ENCODE peak calls at places on chromosome X, in six cellular contexts. X, D, Z, P, C and T are unnamed samples.

GRCh38 chrX:39212456-39212855 is 411.2 kb downstream of the MID1IP1 start:
- DNase-seq in P (no peak), C (no peak), D (no peak), Z (no peak), X (no peak), T (no peak)

GRCh38 chrX:125507119-125507518 is 187.4 kb downstream of the TEX13C start:
- DNase-seq in X (no peak), D (peak; percentile 47), Z (no peak), C (no peak), P (no peak), T (peak; percentile 6)

GRCh38 chrX:3788494-3789233 is 75.2 kb upstream of the PRKX start:
- DNase-seq in Z (peak; percentile 65), P (no peak), X (no peak), D (no peak), C (no peak), T (no peak)

GRCh38 chrX:17802756-17803155 is 58.3 kb downstream of the RAI2 start:
- DNase-seq in P (no peak), D (no peak), C (no peak), X (no peak), Z (no peak), T (no peak)

GRCh38 chrX:87583679-87584078 is 66.1 kb downstream of the KLHL4 start:
- DNase-seq in Z (peak; percentile 62), P (no peak), X (no peak), D (peak; percentile 0), C (no peak), T (no peak)

GRCh38 chrX:39262641-39263040 is 461.4 kb downstream of the MID1IP1 start:
- DNase-seq in P (no peak), D (no peak), Z (no peak), C (no peak), X (no peak), T (peak; percentile 18)

GRCh38 chrX:9392445-9392844 is 72.4 kb upstream of the TBL1X start:
- DNase-seq in C (no peak), X (no peak), Z (no peak), D (no peak), P (no peak), T (no peak)

GRCh38 chrX:115642304-115642703 is 81.3 kb downstream of the PLS3 start:
- DNase-seq in Z (peak; percentile 23), D (no peak), C (no peak), P (no peak), X (no peak), T (no peak)

GRCh38 chrX:88135735-88136134 is 611.3 kb upstream of the CPXCR1 start:
- DNase-seq in P (no peak), X (no peak), C (no peak), D (peak; percentile 16), Z (peak; percentile 6), T (no peak)

GRCh38 chrX:6732101-6732500 is 197.2 kb upstream of the VCX3A start:
- DNase-seq in C (no peak), D (no peak), Z (no peak), P (no peak), X (no peak), T (no peak)

GRCh38 chrX:140762061-140762460 is 52.5 kb downstream of the LINC00632 start:
- DNase-seq in D (peak; percentile 72), P (peak; percentile 13), X (peak; percentile 21), Z (peak; percentile 76), C (no peak), T (no peak)

GRCh38 chrX:153398275-153398960 is 2.7 kb downstream of the PNMA6E start:
- DNase-seq in Z (no peak), D (no peak), X (no peak), C (no peak), P (no peak), T (no peak)

GRCh38 chrX:74420194-74421035 is 878 bp upstream of the SLC16A2 start:
- DNase-seq in D (peak; percentile 78), Z (peak; percentile 85), C (no peak), P (peak; percentile 57), X (peak; percentile 77), T (no peak)

GRCh38 chrX:40325161-40325560 is 227.4 kb upstream of the BCOR start:
- DNase-seq in D (no peak), X (no peak), Z (no peak), C (no peak), P (no peak), T (no peak)

GRCh38 chrX:107628662-107629532 is 587 bp downstream of the PRPS1 start:
- DNase-seq in Z (peak; percentile 59), P (peak; percentile 18), C (no peak), X (no peak), D (peak; percentile 55), T (no peak)

GRCh38 chrX:40010550-40011364 is 87.0 kb downstream of the BCOR start:
- DNase-seq in D (no peak), Z (peak; percentile 59), P (no peak), X (no peak), C (no peak), T (no peak)

GRCh38 chrX:7253565-7253964 is 105.6 kb upstream of the PUDP start:
- DNase-seq in Z (no peak), D (no peak), P (no peak), X (no peak), C (no peak), T (no peak)

GRCh38 chrX:126300401-126300800 is 134.3 kb upstream of the DCAF12L2 start:
- DNase-seq in Z (no peak), P (no peak), X (no peak), D (no peak), C (no peak), T (no peak)

GRCh38 chrX:38754102-38754790 is 47.0 kb upstream of the MID1IP1 start:
- DNase-seq in C (no peak), D (peak; percentile 61), P (no peak), X (no peak), Z (peak; percentile 60), T (no peak)

GRCh38 chrX:17046478-17047097 is 100.1 kb downstream of the REPS2 start:
- DNase-seq in P (peak; percentile 67), Z (peak; percentile 74), C (no peak), X (peak; percentile 36), D (peak; percentile 70), T (no peak)

GRCh38 chrX:30643313-30643821 is 9.9 kb upstream of the GK start:
- DNase-seq in X (no peak), C (no peak), P (no peak), D (peak; percentile 74), Z (no peak), T (no peak)

GRCh38 chrX:135931644-135932487 is 38.4 kb downstream of the SAGE1 start:
- DNase-seq in P (peak; percentile 56), X (peak; percentile 47), Z (peak; percentile 47), C (no peak), D (peak; percentile 42), T (no peak)

GRCh38 chrX:120419465-120419864 is 49.6 kb downstream of the LAMP2 start:
- DNase-seq in X (no peak), P (peak; percentile 10), D (no peak), C (no peak), Z (no peak), T (no peak)

GRCh38 chrX:49166914-49167739 is 4.6 kb downstream of the MAGIX start:
- DNase-seq in X (peak; percentile 86), C (no peak), D (peak; percentile 76), Z (peak; percentile 42), P (peak; percentile 74), T (no peak)

GRCh38 chrX:71181558-71181909 is 36.9 kb downstream of the NLGN3 start:
- DNase-seq in P (peak; percentile 34), D (peak; percentile 28), Z (no peak), C (no peak), X (peak; percentile 29), T (no peak)

GRCh38 chrX:101429934-101430333 is 21.9 kb downstream of the HNRNPH2 start:
- DNase-seq in C (no peak), Z (no peak), P (no peak), D (peak; percentile 61), X (no peak), T (no peak)

GRCh38 chrX:109347618-109348017 is 134.3 kb downstream of the GUCY2F start:
- DNase-seq in Z (peak; percentile 80), C (no peak), X (no peak), D (peak; percentile 53), P (no peak), T (no peak)

GRCh38 chrX:2714551-2714950 is 23.5 kb downstream of the CD99 start:
- DNase-seq in D (no peak), Z (no peak), P (no peak), C (no peak), X (no peak), T (no peak)

GRCh38 chrX:18360867-18361266 is 6.4 kb upstream of the SCML2 start:
- DNase-seq in P (no peak), X (no peak), C (no peak), D (peak; percentile 55), Z (no peak), T (no peak)

GRCh38 chrX:110167952-110168451 is 149.9 kb downstream of the AMMECR1 start:
- DNase-seq in P (peak; percentile 22), X (no peak), Z (peak; percentile 62), C (no peak), D (peak; percentile 45), T (no peak)

GRCh38 chrX:10611441-10612090 is 8.8 kb downstream of the MID1 start:
- DNase-seq in Z (no peak), X (no peak), D (peak; percentile 46), P (no peak), C (no peak), T (no peak)
- H3K27ac ChIP-seq in Z (no peak overlapping the region), X (no peak overlapping the region), D (peak overlapping the region; percentile 73), P (no peak overlapping the region), C (peak overlapping the region; percentile 22), T (no peak overlapping the region)

DNA sequence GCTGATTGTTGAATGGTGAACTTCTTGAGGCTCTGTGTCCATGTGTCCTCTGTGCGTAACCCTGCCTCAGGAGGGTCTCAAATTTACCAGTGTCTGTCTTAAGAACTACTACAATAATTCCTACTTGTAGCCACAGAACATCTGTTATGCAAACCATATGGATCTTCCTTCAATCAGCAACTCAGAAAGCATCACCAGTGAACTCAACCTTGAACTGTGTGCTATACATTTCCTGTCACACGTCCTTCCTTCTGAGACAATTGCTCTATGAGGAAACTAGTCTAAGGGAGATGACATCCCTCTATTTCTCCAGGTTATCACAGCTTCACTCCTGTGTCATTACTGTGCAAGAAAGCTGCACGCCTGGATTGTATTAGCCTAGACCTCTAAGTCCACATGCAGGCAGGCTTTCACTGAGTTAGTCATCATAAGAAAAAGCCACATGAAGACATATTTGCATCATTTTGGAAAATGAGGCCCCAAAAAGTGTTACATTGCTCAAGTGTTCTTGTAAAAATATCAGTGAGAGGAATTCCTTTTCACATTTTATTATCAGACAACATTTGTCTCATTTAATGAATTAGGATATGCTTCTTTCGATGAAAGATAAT is 157.8 kb downstream of the AFF2 start:
- DNase-seq in P (no peak), Z (no peak), C (no peak), X (no peak), D (peak; percentile 38), T (no peak)
- H3K27ac ChIP-seq in P (no peak overlapping the region), Z (no peak overlapping the region), C (no peak overlapping the region), X (no peak overlapping the region), D (no peak overlapping the region), T (no peak overlapping the region)

DNA sequence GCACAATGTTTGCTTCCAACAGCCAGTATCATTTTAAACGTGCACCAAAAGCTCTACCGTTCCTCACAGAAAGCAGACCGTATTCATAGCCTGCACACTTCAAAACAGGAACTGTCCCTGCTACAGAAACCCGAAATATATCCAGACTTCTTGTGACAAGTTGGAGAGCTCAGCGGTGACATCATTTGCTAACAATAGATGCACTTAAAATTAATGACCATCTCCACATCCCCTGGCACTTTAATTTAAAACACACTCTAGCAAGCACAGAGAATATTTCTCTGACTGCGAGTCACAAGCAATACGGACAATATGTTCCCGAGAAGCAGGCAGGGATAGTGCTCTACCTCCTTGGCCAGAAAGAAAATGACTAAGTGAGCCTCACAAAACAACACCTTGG is 2.5 kb downstream of the NYX start:
- DNase-seq in C (no peak), D (peak; percentile 42), X (no peak), Z (no peak), P (no peak), T (no peak)
- H3K27ac ChIP-seq in C (peak overlapping the region; percentile 78), D (no peak overlapping the region), X (peak overlapping the region; percentile 67), Z (no peak overlapping the region), P (peak overlapping the region; percentile 44), T (no peak overlapping the region)

GRCh38 chrX:133544105-133544504 is 128.8 kb upstream of the GPC4 start:
- DNase-seq in C (no peak), X (no peak), P (no peak), D (peak; percentile 84), Z (peak; percentile 93), T (peak; percentile 51)
- H3K27ac ChIP-seq in C (no peak overlapping the region), X (no peak overlapping the region), P (no peak overlapping the region), D (peak overlapping the region; percentile 79), Z (no peak overlapping the region), T (peak overlapping the region; percentile 80)